ENCODE peak calls at places on chromosomes 1 and 21, in seven cellular contexts. B is aorta; S is CD4-positive, CD25-positive, alpha-beta regulatory T cell; I is right lobe of liver; F is HAP-1; E is cardiac muscle cell; Y is testis. J is an unnamed sample. For H3K36me3 and H3K27me3, the result is how much of the 10 kb centered on the place peaks cover.

GRCh38 chr1:42957880-42958487 is 684 bp downstream of the SLC2A1 start:
- DNase-seq in S (peak), B (peak), Y (peak), F (peak), E (peak), I (peak), J (peak)

GRCh38 chr1:30914931-30915330 is 6.4 kb upstream of the SDC3 start:
- DNase-seq in F (no peak), I (no peak), B (peak), Y (no peak), E (no peak), S (no peak), J (peak)

GRCh38 chr1:84412316-84412942 is 14.1 kb downstream of the DNASE2B start:
- DNase-seq in B (no peak), Y (no peak), S (no peak), E (peak), F (no peak), I (no peak), J (no peak)

GRCh38 chr1:5745776-5746610 is 246.2 kb downstream of the NPHP4 start:
- DNase-seq in S (peak), B (peak), I (peak), Y (peak), F (peak), E (peak), J (peak)

GRCh38 chr1:229156819-229157218 is 114.1 kb upstream of the RAB4A start:
- DNase-seq in B (no peak), I (no peak), E (peak), F (no peak), S (no peak), Y (peak), J (peak)

GRCh38 chr21:44365251-44365966 is 12.0 kb downstream of the TRPM2 start:
- DNase-seq in F (no peak), B (peak), S (no peak), I (no peak), E (no peak), Y (no peak), J (peak)

GRCh38 chr1:87478231-87478630 is 149.6 kb downstream of the LMO4 start:
- DNase-seq in B (no peak), F (peak), E (peak), Y (peak), I (no peak), S (no peak), J (peak)

GRCh38 chr1:205579711-205580110 is 52.1 kb downstream of the ELK4 start:
- DNase-seq in Y (no peak), E (no peak), F (no peak), S (no peak), B (peak), I (no peak), J (peak)

GRCh38 chr1:40980453-40981121 is 1.1 kb downstream of the CTPS1 start:
- DNase-seq in B (peak), I (no peak), Y (peak), F (peak), S (peak), E (no peak), J (peak)

GRCh38 chr1:172821609-172822274 is 162.8 kb downstream of the FASLG start:
- DNase-seq in F (no peak), Y (peak), S (no peak), I (no peak), E (peak), B (no peak), J (no peak)

GRCh38 chr1:159946242-159947187 is 1.1 kb upstream of the IGSF9 start:
- DNase-seq in E (no peak), Y (no peak), S (no peak), I (no peak), B (peak), F (no peak), J (no peak)

GRCh38 chr1:233885196-233886028 is 19.1 kb upstream of the SLC35F3 start:
- DNase-seq in I (no peak), S (no peak), B (no peak), E (no peak), F (no peak), Y (no peak), J (no peak)

GRCh38 chr1:152107984-152108898 is 7.0 kb downstream of the TCHH start:
- DNase-seq in F (no peak), I (peak), Y (peak), E (peak), B (no peak), S (no peak), J (peak)

GRCh38 chr1:166927701-166928100 is 47.6 kb downstream of the ILDR2 start:
- DNase-seq in B (no peak), Y (no peak), I (no peak), F (no peak), E (no peak), S (no peak), J (no peak)

GRCh38 chr1:18234790-18235242 is 127.2 kb downstream of the IGSF21 start:
- DNase-seq in B (no peak), S (no peak), F (peak), I (no peak), E (peak), Y (peak), J (peak)

GRCh38 chr1:197173571-197174482 is 27.4 kb upstream of the ASPM start:
- DNase-seq in B (no peak), F (no peak), Y (no peak), I (no peak), E (peak), S (no peak), J (no peak)

GRCh38 chr1:150259758-150260669 is 2.4 kb downstream of the CA14 start:
- DNase-seq in B (no peak), Y (peak), E (peak), I (peak), F (peak), S (no peak), J (peak)

GRCh38 chr1:59046730-59047157 is 250.2 kb upstream of the FGGY start:
- DNase-seq in Y (no peak), S (no peak), B (no peak), F (no peak), E (no peak), I (no peak), J (no peak)

GRCh38 chr1:205447457-205448415 is 8.1 kb downstream of the BLACAT1 start:
- DNase-seq in Y (peak), E (peak), F (peak), I (no peak), B (no peak), S (no peak), J (peak)

GRCh38 chr1:226547754-226548191 is 791 bp upstream of the STUM start:
- DNase-seq in S (peak), B (peak), Y (peak), E (peak), F (peak), I (peak), J (peak)

GRCh38 chr1:53470584-53470983 is 11.4 kb downstream of the DMRTB1 start:
- DNase-seq in I (no peak), Y (no peak), E (no peak), F (no peak), B (no peak), S (no peak), J (peak)

GRCh38 chr1:240282061-240282830 is 190.6 kb downstream of the FMN2 start:
- DNase-seq in S (no peak), F (no peak), E (no peak), B (no peak), I (no peak), Y (no peak), J (no peak)

DNA sequence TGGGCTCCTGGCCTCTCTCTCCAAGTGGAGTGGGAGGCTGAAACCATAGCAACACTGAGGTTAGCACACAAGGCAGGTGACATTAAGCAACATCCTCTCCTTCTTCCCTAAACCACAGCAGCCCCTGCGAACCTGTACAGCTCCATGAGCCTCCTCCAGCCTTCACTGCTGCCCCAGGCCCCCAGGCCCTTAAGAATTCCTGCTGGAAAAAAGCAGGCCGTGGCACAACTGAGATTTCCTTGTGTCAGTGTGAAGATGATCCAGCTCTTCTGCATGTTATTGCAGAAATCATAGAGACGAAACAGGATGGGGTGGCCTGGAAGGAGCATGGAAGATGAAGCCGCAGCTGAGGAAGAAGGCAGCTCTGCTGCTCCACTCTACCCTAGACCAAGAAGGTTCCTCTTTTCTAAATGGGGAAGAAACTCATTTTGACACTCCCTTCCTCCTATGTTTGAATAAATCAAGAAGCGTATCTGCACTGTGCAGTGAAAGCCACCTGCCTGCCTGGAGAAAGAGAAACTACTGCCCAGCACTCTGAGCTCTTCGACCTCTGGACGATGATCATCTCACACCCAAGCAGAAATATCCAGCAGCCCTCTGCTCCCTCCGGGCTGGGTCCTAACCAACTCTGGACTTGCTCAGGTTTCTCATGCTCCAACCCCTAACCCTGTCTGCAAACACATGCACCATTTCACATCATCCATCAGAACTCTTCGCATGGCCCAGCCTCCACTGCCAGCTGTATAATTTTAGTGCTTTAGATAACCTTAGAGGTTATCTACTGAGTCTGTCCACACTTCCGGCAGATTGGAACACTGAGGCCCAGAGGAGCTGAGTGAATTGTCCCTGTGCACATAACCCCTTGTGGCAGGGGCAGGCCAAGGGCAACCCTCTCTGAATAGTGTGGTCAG is 20.7 kb downstream of the SH3BP5L start:
- DNase-seq in B (no peak), S (no peak), F (no peak), Y (no peak), E (no peak), I (no peak), J (no peak)
- H3K4me3 ChIP-seq in B (no peak), S (no peak), F (no peak), Y (no peak), E (no peak), I (no peak), J (no peak)

DNA sequence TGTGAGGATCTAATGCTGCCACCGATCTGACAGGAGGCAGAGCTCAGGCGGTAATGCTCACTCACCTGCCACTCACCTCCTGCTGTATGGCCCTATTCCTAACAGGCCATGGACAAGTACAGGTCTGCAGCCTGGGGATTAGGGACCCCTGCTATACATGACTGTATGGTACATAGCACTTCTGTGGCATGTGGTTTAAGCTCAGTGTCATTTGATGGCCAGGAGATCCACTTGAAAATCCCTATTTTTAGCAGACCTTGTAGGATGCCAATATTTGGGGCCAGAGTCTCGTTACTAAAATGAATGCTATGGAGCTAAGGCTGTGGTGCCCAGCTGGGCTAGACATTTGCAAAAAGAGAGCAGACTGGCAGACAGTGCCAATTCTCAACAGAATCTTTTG is 1.7 kb upstream of the ANGPTL7 start:
- DNase-seq in F (no peak), E (no peak), S (no peak), I (no peak), Y (no peak), B (no peak), J (no peak)
- H3K36me3 ChIP-seq in F (under half), E (under half), S (half or more), I (under half), Y (under half), B (under half), J (under half)

GRCh38 chr1:4027492-4028138 is 127.5 kb upstream of the C1orf174 start:
- DNase-seq in F (no peak), S (no peak), E (no peak), Y (no peak), B (no peak), I (no peak), J (peak)
- H3K27me3 ChIP-seq in F (under half), S (under half), E (under half), Y (under half), B (under half), I (under half), J (under half)

GRCh38 chr21:41427556-41427955 is 1.5 kb downstream of the MX1 start:
- DNase-seq in Y (peak), F (no peak), E (no peak), B (no peak), S (no peak), I (no peak), J (no peak)

GRCh38 chr21:41428311-41428710 is 2.3 kb downstream of the MX1 start:
- DNase-seq in B (no peak), E (no peak), F (no peak), S (no peak), I (no peak), Y (peak), J (no peak)

GRCh38 chr21:41426656-41427311 is 745 bp downstream of the MX1 start:
- DNase-seq in B (no peak), E (no peak), F (no peak), Y (peak), S (peak), I (no peak), J (peak)

GRCh38 chr21:41425954-41426655 is at the start of gene MX1:
- DNase-seq in F (no peak), E (peak), I (peak), B (peak), S (peak), Y (peak), J (peak)

DNA sequence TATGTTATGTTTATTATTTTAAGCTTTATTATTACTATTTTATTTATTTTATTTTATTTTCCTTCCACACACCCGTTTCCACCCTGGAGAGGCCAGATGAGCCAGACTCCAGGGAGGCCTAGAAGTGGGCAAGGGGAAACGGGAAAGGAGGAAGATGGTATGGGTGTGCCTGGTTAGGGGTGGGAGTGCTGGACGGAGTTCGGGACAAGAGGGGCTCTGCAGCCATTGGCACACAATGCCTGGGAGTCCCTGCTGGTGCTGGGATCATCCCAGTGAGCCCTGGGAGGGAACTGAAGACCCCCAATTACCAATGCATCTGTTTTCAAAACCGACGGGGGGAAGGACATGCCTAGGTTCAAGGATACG is 468 bp upstream of the MX1 start:
- DNase-seq in B (no peak), I (no peak), Y (peak), F (no peak), S (no peak), E (no peak), J (no peak)
- H3K4me3 ChIP-seq in B (peak), I (peak), Y (peak), F (no peak), S (peak), E (no peak), J (peak)

GRCh38 chr1:193118803-193119730 is 2.8 kb upstream of the CDC73 start:
- DNase-seq in E (no peak), F (no peak), B (no peak), I (no peak), S (no peak), Y (no peak), J (no peak)
- H3K36me3 ChIP-seq in E (under half), F (under half), B (under half), I (under half), S (under half), Y (under half), J (under half)

GRCh38 chr1:11857164-11857853 is 1.4 kb downstream of the NPPB start:
- DNase-seq in I (no peak), S (no peak), B (no peak), Y (no peak), F (no peak), E (no peak), J (no peak)
- H3K27me3 ChIP-seq in I (under half), S (under half), B (under half), Y (under half), F (under half), E (under half), J (under half)

DNA sequence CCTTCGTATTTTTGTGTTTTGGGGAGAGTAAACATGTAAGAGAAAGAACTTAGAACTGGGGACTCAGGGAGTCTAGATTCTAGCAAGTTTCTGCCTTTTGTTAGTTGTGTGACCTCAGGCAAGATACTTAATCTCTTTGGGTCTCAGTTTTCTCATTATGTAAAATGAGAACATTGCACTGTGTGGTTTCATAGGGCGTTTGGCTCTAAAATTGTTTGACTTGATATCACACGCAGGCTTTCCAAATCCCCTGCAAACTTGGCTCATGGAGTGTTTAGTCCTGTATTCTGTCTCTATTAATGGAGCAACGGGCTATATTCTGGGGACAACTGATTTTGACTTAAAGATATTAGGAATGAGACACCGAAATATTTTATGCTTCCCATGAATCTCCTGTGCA is 57.7 kb downstream of the NTNG1 start:
- DNase-seq in Y (no peak), E (no peak), F (no peak), B (no peak), S (no peak), I (no peak), J (no peak)
- H3K4me3 ChIP-seq in Y (no peak), E (no peak), F (no peak), B (no peak), S (no peak), I (no peak), J (no peak)

DNA sequence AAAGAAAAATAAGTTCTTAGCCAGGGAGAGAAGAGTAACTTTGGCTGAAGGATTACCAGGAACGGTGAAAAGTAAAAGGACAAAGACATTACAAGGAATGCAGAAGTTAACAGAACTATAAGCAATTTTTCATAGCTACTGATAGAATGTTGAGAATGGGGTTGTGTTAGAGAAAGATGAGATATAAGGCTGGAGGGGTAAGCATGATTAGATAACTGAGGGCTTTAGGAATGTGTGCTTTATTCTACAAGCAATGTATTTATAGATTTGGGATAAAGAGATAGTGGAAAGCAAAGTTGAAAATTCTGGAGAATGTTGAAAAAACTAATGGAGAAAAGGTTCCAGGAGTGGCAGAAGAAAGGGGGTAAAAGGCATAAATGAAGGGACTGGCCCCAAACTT is 65.4 kb upstream of the PTCH2 start:
- DNase-seq in F (no peak), Y (no peak), E (no peak), B (no peak), I (no peak), S (no peak), J (no peak)
- H3K36me3 ChIP-seq in F (under half), Y (under half), E (under half), B (under half), I (under half), S (under half), J (under half)

J was measured in H7.